ENCODE peak calls at places on chromosome 13, in seven cellular contexts. One of them, this sample, is unnamed.

GRCh38 chr13:31328549-31329229 is 128.9 kb downstream of the B3GLCT start:
- DNase-seq in AG09309: no peak
- DNase-seq in astrocyte: no peak
- DNase-seq in kidney: no peak
- DNase-seq in stimulated activated CD4-positive, alpha-beta T cell treated with anti-CD3 and anti-CD28 coated beads, Interleukin-12 subunit alpha, Interleukin-12 subunit beta, amount 100 ng/mL, for 4 hours: no peak
- DNase-seq in T-helper 2 cell: no peak
- DNase-seq in psoas muscle: no peak
- DNase-seq in this sample: no peak

GRCh38 chr13:77048592-77048991 is 21.6 kb upstream of the FBXL3 start:
- DNase-seq in astrocyte: no peak
- DNase-seq in AG09309: no peak
- DNase-seq in stimulated activated CD4-positive, alpha-beta T cell treated with anti-CD3 and anti-CD28 coated beads, Interleukin-12 subunit alpha, Interleukin-12 subunit beta, amount 100 ng/mL, for 4 hours: no peak
- DNase-seq in psoas muscle: no peak
- DNase-seq in T-helper 2 cell: no peak
- DNase-seq in kidney: no peak
- DNase-seq in this sample: no peak

GRCh38 chr13:23289917-23290357 is 109.2 kb downstream of the SGCG start:
- DNase-seq in kidney: no peak
- DNase-seq in T-helper 2 cell: no peak
- DNase-seq in astrocyte: peak; percentile 35
- DNase-seq in psoas muscle: no peak
- DNase-seq in AG09309: no peak
- DNase-seq in stimulated activated CD4-positive, alpha-beta T cell treated with anti-CD3 and anti-CD28 coated beads, Interleukin-12 subunit alpha, Interleukin-12 subunit beta, amount 100 ng/mL, for 4 hours: no peak
- DNase-seq in this sample: no peak

GRCh38 chr13:23987331-23987730 is 90.0 kb upstream of the C1QTNF9B start:
- DNase-seq in AG09309: no peak
- DNase-seq in kidney: no peak
- DNase-seq in psoas muscle: no peak
- DNase-seq in astrocyte: peak; percentile 56
- DNase-seq in T-helper 2 cell: no peak
- DNase-seq in stimulated activated CD4-positive, alpha-beta T cell treated with anti-CD3 and anti-CD28 coated beads, Interleukin-12 subunit alpha, Interleukin-12 subunit beta, amount 100 ng/mL, for 4 hours: no peak
- DNase-seq in this sample: no peak

GRCh38 chr13:59121507-59121906 is 1042.2 kb downstream of the DIAPH3 start:
- DNase-seq in kidney: no peak
- DNase-seq in T-helper 2 cell: no peak
- DNase-seq in astrocyte: no peak
- DNase-seq in stimulated activated CD4-positive, alpha-beta T cell treated with anti-CD3 and anti-CD28 coated beads, Interleukin-12 subunit alpha, Interleukin-12 subunit beta, amount 100 ng/mL, for 4 hours: no peak
- DNase-seq in psoas muscle: no peak
- DNase-seq in AG09309: no peak
- DNase-seq in this sample: no peak

GRCh38 chr13:93305886-93306285 is 79.3 kb downstream of the GPC6 start:
- DNase-seq in psoas muscle: no peak
- DNase-seq in kidney: no peak
- DNase-seq in AG09309: no peak
- DNase-seq in T-helper 2 cell: no peak
- DNase-seq in astrocyte: peak; percentile 35
- DNase-seq in stimulated activated CD4-positive, alpha-beta T cell treated with anti-CD3 and anti-CD28 coated beads, Interleukin-12 subunit alpha, Interleukin-12 subunit beta, amount 100 ng/mL, for 4 hours: no peak
- DNase-seq in this sample: no peak

GRCh38 chr13:45833663-45834062 is 17.9 kb downstream of the SIAH3 start:
- DNase-seq in psoas muscle: peak; percentile 85
- DNase-seq in stimulated activated CD4-positive, alpha-beta T cell treated with anti-CD3 and anti-CD28 coated beads, Interleukin-12 subunit alpha, Interleukin-12 subunit beta, amount 100 ng/mL, for 4 hours: no peak
- DNase-seq in AG09309: peak; percentile 11
- DNase-seq in T-helper 2 cell: no peak
- DNase-seq in kidney: no peak
- DNase-seq in astrocyte: peak; percentile 66
- DNase-seq in this sample: no peak

GRCh38 chr13:100269837-100270236 is 180.9 kb downstream of the PCCA start:
- DNase-seq in AG09309: peak; percentile 7
- DNase-seq in kidney: peak; percentile 86
- DNase-seq in stimulated activated CD4-positive, alpha-beta T cell treated with anti-CD3 and anti-CD28 coated beads, Interleukin-12 subunit alpha, Interleukin-12 subunit beta, amount 100 ng/mL, for 4 hours: no peak
- DNase-seq in astrocyte: peak; percentile 49
- DNase-seq in T-helper 2 cell: no peak
- DNase-seq in psoas muscle: peak; percentile 80
- DNase-seq in this sample: no peak

GRCh38 chr13:48185018-48185417 is 48.0 kb upstream of the ITM2B start:
- DNase-seq in astrocyte: no peak
- DNase-seq in stimulated activated CD4-positive, alpha-beta T cell treated with anti-CD3 and anti-CD28 coated beads, Interleukin-12 subunit alpha, Interleukin-12 subunit beta, amount 100 ng/mL, for 4 hours: no peak
- DNase-seq in AG09309: no peak
- DNase-seq in psoas muscle: no peak
- DNase-seq in T-helper 2 cell: no peak
- DNase-seq in kidney: no peak
- DNase-seq in this sample: no peak

GRCh38 chr13:33678906-33679657 is 138.9 kb upstream of the RFC3 start:
- DNase-seq in astrocyte: peak; percentile 83
- DNase-seq in AG09309: peak; percentile 35
- DNase-seq in kidney: peak; percentile 83
- DNase-seq in psoas muscle: peak; percentile 51
- DNase-seq in stimulated activated CD4-positive, alpha-beta T cell treated with anti-CD3 and anti-CD28 coated beads, Interleukin-12 subunit alpha, Interleukin-12 subunit beta, amount 100 ng/mL, for 4 hours: peak; percentile 65
- DNase-seq in T-helper 2 cell: peak; percentile 74
- DNase-seq in this sample: peak; percentile 4

GRCh38 chr13:40187324-40187795 is 479.1 kb downstream of the FOXO1 start:
- DNase-seq in stimulated activated CD4-positive, alpha-beta T cell treated with anti-CD3 and anti-CD28 coated beads, Interleukin-12 subunit alpha, Interleukin-12 subunit beta, amount 100 ng/mL, for 4 hours: peak; percentile 24
- DNase-seq in T-helper 2 cell: no peak
- DNase-seq in psoas muscle: no peak
- DNase-seq in astrocyte: no peak
- DNase-seq in kidney: no peak
- DNase-seq in AG09309: no peak
- DNase-seq in this sample: no peak

GRCh38 chr13:45718992-45719391 is 16.9 kb downstream of the CBY2 start:
- DNase-seq in AG09309: peak; percentile 31
- DNase-seq in astrocyte: peak; percentile 23
- DNase-seq in kidney: no peak
- DNase-seq in psoas muscle: no peak
- DNase-seq in T-helper 2 cell: no peak
- DNase-seq in stimulated activated CD4-positive, alpha-beta T cell treated with anti-CD3 and anti-CD28 coated beads, Interleukin-12 subunit alpha, Interleukin-12 subunit beta, amount 100 ng/mL, for 4 hours: no peak
- DNase-seq in this sample: no peak

GRCh38 chr13:75469087-75469486 is 12.9 kb downstream of the TBC1D4 start:
- DNase-seq in stimulated activated CD4-positive, alpha-beta T cell treated with anti-CD3 and anti-CD28 coated beads, Interleukin-12 subunit alpha, Interleukin-12 subunit beta, amount 100 ng/mL, for 4 hours: no peak
- DNase-seq in astrocyte: no peak
- DNase-seq in psoas muscle: no peak
- DNase-seq in AG09309: no peak
- DNase-seq in T-helper 2 cell: no peak
- DNase-seq in kidney: no peak
- DNase-seq in this sample: no peak

GRCh38 chr13:66992183-66992582 is 238.0 kb downstream of the PCDH9 start:
- DNase-seq in T-helper 2 cell: no peak
- DNase-seq in AG09309: no peak
- DNase-seq in stimulated activated CD4-positive, alpha-beta T cell treated with anti-CD3 and anti-CD28 coated beads, Interleukin-12 subunit alpha, Interleukin-12 subunit beta, amount 100 ng/mL, for 4 hours: no peak
- DNase-seq in astrocyte: peak; percentile 66
- DNase-seq in psoas muscle: no peak
- DNase-seq in kidney: no peak
- DNase-seq in this sample: no peak

GRCh38 chr13:76038920-76039716 is 403.0 kb downstream of the LMO7 start:
- DNase-seq in kidney: no peak
- DNase-seq in T-helper 2 cell: no peak
- DNase-seq in psoas muscle: no peak
- DNase-seq in astrocyte: no peak
- DNase-seq in stimulated activated CD4-positive, alpha-beta T cell treated with anti-CD3 and anti-CD28 coated beads, Interleukin-12 subunit alpha, Interleukin-12 subunit beta, amount 100 ng/mL, for 4 hours: no peak
- DNase-seq in AG09309: no peak
- DNase-seq in this sample: no peak

GRCh38 chr13:22107549-22107948 is 436.7 kb downstream of the FGF9 start:
- DNase-seq in stimulated activated CD4-positive, alpha-beta T cell treated with anti-CD3 and anti-CD28 coated beads, Interleukin-12 subunit alpha, Interleukin-12 subunit beta, amount 100 ng/mL, for 4 hours: no peak
- DNase-seq in AG09309: no peak
- DNase-seq in psoas muscle: no peak
- DNase-seq in T-helper 2 cell: no peak
- DNase-seq in astrocyte: no peak
- DNase-seq in kidney: no peak
- DNase-seq in this sample: no peak